ENCODE peak calls at places on chromosomes 1 and 21, in nine cellular contexts. B is epithelial cell of esophagus; Q is pancreas; L is nephron progenitor cell; T is psoas muscle; S is NCI-H526 treated with DMSO at 0.1 percent for 48 hours; K is stimulated activated CD4-positive, alpha-beta T cell treated with anti-CD3 and anti-CD28 coated beads, Interleukin-2, amount 100 ng/mL, for 48 hours; J is AG20443; U is midbrain. P is an unnamed sample.

GRCh38 chr1:87294633-87295032 is 34.0 kb upstream of the LMO4 start:
- DNase-seq in S (no peak), L (peak), J (no peak), B (no peak), Q (no peak), U (no peak), K (no peak), T (no peak), P (no peak)

GRCh38 chr1:164855930-164856329 is 296.9 kb downstream of the PBX1 start:
- DNase-seq in J (no peak), T (no peak), B (no peak), U (no peak), L (no peak), K (no peak), S (no peak), Q (no peak), P (no peak)

GRCh38 chr1:236009857-236010256 is 55.0 kb downstream of the NID1 start:
- DNase-seq in U (no peak), Q (no peak), S (no peak), L (no peak), B (peak), J (peak), K (no peak), T (no peak), P (no peak)

GRCh38 chr1:175218132-175218531 is 25.6 kb upstream of the KIAA0040 start:
- DNase-seq in Q (no peak), K (no peak), T (no peak), B (no peak), L (no peak), U (no peak), J (no peak), S (no peak), P (no peak)

GRCh38 chr1:39082811-39083576 is 56.8 kb downstream of the NDUFS5 start:
- DNase-seq in S (no peak), L (no peak), K (no peak), Q (no peak), B (no peak), T (no peak), J (no peak), U (no peak), P (no peak)

GRCh38 chr1:36089393-36090121 is 865 bp downstream of the ADPRS start:
- DNase-seq in B (peak), S (no peak), T (no peak), Q (peak), U (no peak), J (peak), K (no peak), L (peak), P (no peak)

GRCh38 chr1:32991386-32991785 is 26.8 kb upstream of the RNF19B start:
- DNase-seq in U (no peak), L (no peak), J (no peak), S (no peak), B (peak), K (no peak), T (no peak), Q (no peak), P (no peak)

GRCh38 chr21:38159355-38159754 is 97.4 kb upstream of the KCNJ15 start:
- DNase-seq in B (peak), K (peak), L (peak), T (no peak), J (peak), U (peak), Q (peak), S (peak), P (peak)

GRCh38 chr1:115084902-115085505 is 4.3 kb downstream of the TSPAN2 start:
- DNase-seq in Q (no peak), B (no peak), L (no peak), U (no peak), J (no peak), S (no peak), K (no peak), T (no peak), P (no peak)

GRCh38 chr1:77467741-77468140 is 185.9 kb downstream of the AK5 start:
- DNase-seq in T (no peak), L (no peak), K (no peak), Q (no peak), J (no peak), S (no peak), B (peak), U (peak), P (no peak)

GRCh38 chr1:3029991-3030662 is 8.9 kb downstream of the ACTRT2 start:
- DNase-seq in U (no peak), L (no peak), Q (no peak), T (peak), K (no peak), B (no peak), J (no peak), S (no peak), P (no peak)

GRCh38 chr1:233993651-233994050 is 89.2 kb downstream of the SLC35F3 start:
- DNase-seq in J (no peak), U (no peak), Q (no peak), S (no peak), B (peak), T (no peak), L (no peak), K (no peak), P (no peak)

GRCh38 chr1:180898441-180899219 is 14.1 kb upstream of the KIAA1614 start:
- DNase-seq in B (no peak), S (no peak), J (peak), K (no peak), T (no peak), L (no peak), Q (no peak), U (no peak), P (no peak)

GRCh38 chr1:174968750-174969244 is 30.9 kb upstream of the CACYBP start:
- DNase-seq in Q (no peak), L (no peak), T (no peak), S (no peak), K (no peak), U (no peak), J (no peak), B (peak), P (no peak)

GRCh38 chr1:53135735-53136114 is 6.7 kb downstream of the SLC1A7 start:
- DNase-seq in B (no peak), Q (no peak), L (no peak), K (no peak), U (no peak), T (no peak), J (peak), S (no peak), P (no peak)

GRCh38 chr1:215526147-215526845 is 40.8 kb upstream of the KCTD3 start:
- DNase-seq in K (no peak), U (peak), T (no peak), Q (no peak), L (no peak), J (peak), S (peak), B (peak), P (no peak)

GRCh38 chr1:86067626-86068025 is 88.9 kb downstream of the COL24A1 start:
- DNase-seq in B (no peak), K (no peak), Q (no peak), T (no peak), S (no peak), U (no peak), L (no peak), J (no peak), P (no peak)

P was measured in effector CD8-positive, alpha-beta T cell.